ENCODE peak calls at places on chromosomes 2 and 18, in four cellular contexts. O, F, R and P are unnamed samples.

GRCh38 chr2:241815477-241816430 is 6.8 kb downstream of the NEU4 start:
- DNase-seq in O (no peak), F (no peak), R (no peak), P (no peak)

GRCh38 chr2:156800781-156801366 is 364.7 kb downstream of the GPD2 start:
- DNase-seq in O (peak; percentile 15), F (no peak), R (no peak), P (no peak)

GRCh38 chr2:33633295-33633694 is 34.2 kb upstream of the FAM98A start:
- DNase-seq in O (no peak), F (no peak), R (no peak), P (no peak)

GRCh38 chr2:217451634-217452033 is 551.2 kb downstream of the TNS1 start:
- DNase-seq in O (no peak), F (no peak), R (no peak), P (no peak)

GRCh38 chr18:32974421-32975165 is 201.8 kb upstream of the KLHL14 start:
- DNase-seq in O (peak; percentile 3), F (peak; percentile 77), R (no peak), P (no peak)

GRCh38 chr2:9096761-9097160 is 93.3 kb upstream of the MBOAT2 start:
- DNase-seq in O (no peak), F (no peak), R (no peak), P (no peak)

GRCh38 chr2:111701266-111701665 is 182.7 kb downstream of the ANAPC1 start:
- DNase-seq in O (no peak), F (no peak), R (no peak), P (peak; percentile 60)

GRCh38 chr2:45119855-45120254 is 110.6 kb upstream of the SIX2 start:
- DNase-seq in O (no peak), F (no peak), R (no peak), P (no peak)

GRCh38 chr2:25844089-25844488 is 34.2 kb downstream of the ASXL2 start:
- DNase-seq in O (no peak), F (no peak), R (no peak), P (no peak)

GRCh38 chr2:72722492-72723090 is 103.2 kb downstream of the EXOC6B start:
- DNase-seq in O (no peak), F (no peak), R (no peak), P (no peak)

GRCh38 chr2:221429741-221430491 is 142.2 kb downstream of the EPHA4 start:
- DNase-seq in O (no peak), F (no peak), R (no peak), P (no peak)

GRCh38 chr2:148812306-148812705 is 62.7 kb upstream of the KIF5C start:
- DNase-seq in O (no peak), F (no peak), R (no peak), P (no peak)

GRCh38 chr18:76821875-76822509 is 365 bp upstream of the ZNF236 start:
- DNase-seq in O (peak; percentile 54), F (peak; percentile 49), R (no peak), P (peak; percentile 56)

GRCh38 chr2:142234701-142235100 is 103.9 kb upstream of the LRP1B start:
- DNase-seq in O (no peak), F (no peak), R (no peak), P (no peak)

GRCh38 chr2:238287702-238288649 is at the start of gene PER2:
- DNase-seq in O (peak; percentile 79), F (peak; percentile 40), R (peak; percentile 43), P (peak; percentile 29)

GRCh38 chr2:233503481-233503880 is 63.1 kb downstream of the USP40 start:
- DNase-seq in O (no peak), F (no peak), R (no peak), P (no peak)

GRCh38 chr2:239498981-239499633 is 98.3 kb upstream of the HDAC4 start:
- DNase-seq in O (no peak), F (no peak), R (no peak), P (no peak)

GRCh38 chr2:121095257-121096080 is 189.5 kb downstream of the TFCP2L1 start:
- DNase-seq in O (peak; percentile 90), F (no peak), R (peak; percentile 72), P (peak; percentile 21)

GRCh38 chr2:191322838-191323506 is 77.8 kb downstream of the MYO1B start:
- DNase-seq in O (no peak), F (no peak), R (no peak), P (no peak)
- TF ChIP-seq EZH2phosphoT487 in O (no peak), F (no peak), R (no peak), P (no peak)

GRCh38 chr18:22180722-22181121 is 11.3 kb downstream of the GATA6 start:
- DNase-seq in O (no peak), F (no peak), R (no peak), P (no peak)

GRCh38 chr18:22176622-22177495 is 7.5 kb downstream of the GATA6 start:
- DNase-seq in O (peak; percentile 55), F (no peak), R (no peak), P (no peak)

GRCh38 chr18:22177496-22177866 is 8.1 kb downstream of the GATA6 start:
- DNase-seq in O (no peak), F (no peak), R (no peak), P (no peak)

GRCh38 chr18:22179174-22179573 is 9.8 kb downstream of the GATA6 start:
- DNase-seq in O (no peak), F (no peak), R (no peak), P (no peak)

DNA sequence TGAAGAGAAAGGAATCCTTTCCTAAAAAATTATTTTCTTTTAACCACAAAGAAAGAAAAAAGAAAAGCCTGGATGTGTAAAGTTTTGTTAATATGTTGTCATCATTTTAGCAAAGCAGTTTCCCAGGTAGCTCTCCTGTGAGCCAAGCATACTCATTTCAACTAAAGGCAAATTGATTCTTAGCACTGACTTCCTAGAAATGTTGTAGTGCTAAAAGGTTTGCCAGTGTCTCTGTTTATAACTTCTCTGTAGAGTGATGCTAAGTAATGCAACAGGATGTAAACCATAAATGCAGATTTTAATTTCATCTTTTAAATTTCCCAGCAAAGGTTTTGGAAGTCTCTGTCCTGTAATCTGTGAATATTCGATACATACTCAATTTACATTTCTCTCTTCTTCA is 10.2 kb downstream of the GATA6 start:
- DNase-seq in O (no peak), F (no peak), R (no peak), P (no peak)
- H3K4me3 ChIP-seq in O (no peak overlapping the region), F (no peak overlapping the region), R (no peak overlapping the region), P (no peak overlapping the region)

GRCh38 chr2:7745369-7745768 is 828.2 kb downstream of the RNF144A start:
- DNase-seq in O (no peak), F (no peak), R (no peak), P (no peak)
- H3K9me2 ChIP-seq in O (peaks cover 15% of the 10 kb centered on the region), F (no peaks in the 10 kb centered on the region), R (no peaks in the 10 kb centered on the region), P (no peaks in the 10 kb centered on the region)

GRCh38 chr2:40282428-40282827 is 169.5 kb downstream of the SLC8A1 start:
- DNase-seq in O (no peak), F (peak; percentile 61), R (no peak), P (no peak)
- TF ChIP-seq EZH2phosphoT487 in O (no peak), F (no peak), R (no peak), P (no peak)

GRCh38 chr2:95325590-95326432 is 28.7 kb downstream of the KCNIP3 start:
- DNase-seq in O (no peak), F (no peak), R (no peak), P (no peak)
- H3K4me3 ChIP-seq in O (no peak overlapping the region), F (no peak overlapping the region), R (no peak overlapping the region), P (no peak overlapping the region)